ENCODE peak calls at places on chromosomes 2 and 18, in five cellular contexts. Q is colonic mucosa, S is substantia nigra, N is neural progenitor cell, Z is thyroid gland. B is an unnamed sample.

GRCh38 chr2:27809761-27810241 is 38.3 kb downstream of the MRPL33 start:
- DNase-seq in S (no peak), N (no peak), Q (no peak), Z (no peak), B (no peak)

GRCh38 chr2:7517122-7517487 is 599.9 kb downstream of the RNF144A start:
- DNase-seq in S (no peak), N (no peak), Z (no peak), Q (no peak), B (no peak)

GRCh38 chr18:26511339-26512071 is 36.8 kb downstream of the KCTD1 start:
- DNase-seq in Z (no peak), S (no peak), N (no peak), Q (no peak), B (peak)

GRCh38 chr18:4987452-4988405 is 209.3 kb downstream of the AKAIN1 start:
- DNase-seq in N (peak), Z (no peak), Q (no peak), S (no peak), B (no peak)

GRCh38 chr18:50775726-50776125 is 44.1 kb downstream of the MRO start:
- DNase-seq in N (no peak), Z (no peak), S (no peak), Q (no peak), B (no peak)

GRCh38 chr2:28291811-28292455 is 100.7 kb upstream of the FOSL2 start:
- DNase-seq in Z (no peak), N (no peak), Q (no peak), S (no peak), B (no peak)

GRCh38 chr2:10003206-10004125 is 39.9 kb upstream of the KLF11 start:
- DNase-seq in S (no peak), Q (no peak), Z (no peak), N (no peak), B (no peak)

GRCh38 chr2:82795446-82795845 is 1663.6 kb downstream of the SUCLG1 start:
- DNase-seq in S (no peak), Q (no peak), Z (no peak), N (no peak), B (no peak)

GRCh38 chr2:54999182-54999581 is 51.1 kb downstream of the RTN4 start:
- DNase-seq in N (no peak), S (no peak), Q (no peak), Z (peak), B (no peak)

GRCh38 chr2:24175631-24176030 is 778 bp downstream of the FAM228A start:
- DNase-seq in Z (no peak), N (no peak), S (no peak), Q (no peak), B (no peak)

GRCh38 chr2:161045726-161046125 is 114.5 kb upstream of the TANK start:
- DNase-seq in N (no peak), Z (no peak), S (no peak), Q (no peak), B (no peak)

GRCh38 chr2:230871361-230872150 is 6.8 kb downstream of the ITM2C start:
- DNase-seq in S (no peak), Q (no peak), Z (no peak), N (no peak), B (peak)

GRCh38 chr2:230324503-230324902 is 2.5 kb upstream of the SP140L start:
- DNase-seq in Q (no peak), N (no peak), S (no peak), Z (peak), B (no peak)

GRCh38 chr2:27307545-27308358 is 493 bp downstream of the UCN start:
- DNase-seq in N (peak), S (no peak), Q (no peak), Z (no peak), B (no peak)

GRCh38 chr2:240254337-240255164 is 114.1 kb upstream of the OTOS start:
- DNase-seq in Q (no peak), S (no peak), Z (no peak), N (no peak), B (peak)

GRCh38 chr2:196453613-196454047 is 185.9 kb upstream of the CCDC150 start:
- DNase-seq in Q (peak), S (peak), Z (peak), N (peak), B (no peak)

GRCh38 chr2:228841475-228841874 is 429.6 kb downstream of the PID1 start:
- DNase-seq in Q (no peak), N (no peak), Z (no peak), S (no peak), B (no peak)

GRCh38 chr2:237692601-237693079 is 65.3 kb downstream of the LRRFIP1 start:
- DNase-seq in Z (peak), S (no peak), Q (no peak), N (peak), B (no peak)

GRCh38 chr18:47798366-47798765 is 132.1 kb downstream of the SMAD2 start:
- DNase-seq in Q (no peak), S (no peak), N (no peak), Z (no peak), B (no peak)

GRCh38 chr2:172226244-172227061 is 123.8 kb upstream of the DLX2 start:
- DNase-seq in S (no peak), Z (no peak), Q (peak), N (no peak), B (no peak)

GRCh38 chr2:73290049-73290839 is 3.1 kb downstream of the EGR4 start:
- DNase-seq in Z (no peak), N (peak), S (peak), Q (peak), B (no peak)

GRCh38 chr2:12534646-12535263 is 182.0 kb upstream of the TRIB2 start:
- DNase-seq in S (no peak), Z (no peak), Q (no peak), N (peak), B (no peak)

GRCh38 chr18:48892146-48892855 is 58.5 kb downstream of the SMAD7 start:
- DNase-seq in N (no peak), S (no peak), Q (no peak), Z (no peak), B (no peak)

GRCh38 chr2:48249093-48249492 is 280.9 kb upstream of the STON1 start:
- DNase-seq in Z (no peak), N (no peak), S (no peak), Q (no peak), B (no peak)

GRCh38 chr2:30509716-30510115 is 62.7 kb downstream of the LCLAT1 start:
- DNase-seq in N (no peak), Q (no peak), Z (peak), S (no peak), B (no peak)

GRCh38 chr2:86622409-86622877 is 1.2 kb downstream of the RNF103 start:
- DNase-seq in S (no peak), N (peak), Z (peak), Q (peak), B (no peak)

GRCh38 chr18:50559750-50560680 is at the start of gene MAPK4:
- DNase-seq in Z (peak), Q (peak), N (peak), S (peak), B (no peak)

GRCh38 chr18:58787750-58788149 is 76.9 kb upstream of the ZNF532 start:
- DNase-seq in S (peak), Z (no peak), N (no peak), Q (no peak), B (no peak)

GRCh38 chr18:23450022-23450421 is 3.1 kb upstream of the RIOK3 start:
- DNase-seq in N (no peak), Q (no peak), S (no peak), Z (no peak), B (no peak)

GRCh38 chr2:57022496-57022895 is 838.7 kb downstream of the CCDC85A start:
- DNase-seq in Z (no peak), S (no peak), N (peak), Q (no peak), B (no peak)

GRCh38 chr18:76689646-76690264 is 132.6 kb upstream of the ZNF236 start:
- DNase-seq in Q (no peak), N (peak), S (no peak), Z (no peak), B (no peak)

DNA sequence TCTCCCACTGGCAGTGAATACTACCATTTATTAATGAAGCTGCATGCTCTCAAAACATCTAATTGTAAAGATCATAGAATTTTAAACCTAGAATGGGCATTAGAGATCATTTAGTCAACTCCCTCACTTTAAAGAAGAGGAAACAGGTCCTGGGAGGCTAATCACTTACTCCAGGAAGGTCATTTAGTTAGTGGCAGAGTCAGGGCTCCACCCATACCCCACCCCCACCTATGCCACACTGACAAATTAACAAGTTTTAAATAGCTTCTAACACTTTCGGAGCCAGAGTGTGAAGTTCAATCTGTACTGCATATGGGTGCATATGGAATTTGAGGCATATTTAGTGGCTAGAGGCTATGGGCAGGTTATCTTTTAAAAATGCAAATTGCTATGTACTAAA is 178.7 kb downstream of the ICOS start:
- DNase-seq in S (no peak), N (no peak), Z (no peak), Q (no peak), B (no peak)
- H3K27ac ChIP-seq in S (no peak), N (no peak), Z (no peak), Q (no peak), B (no peak)

DNA sequence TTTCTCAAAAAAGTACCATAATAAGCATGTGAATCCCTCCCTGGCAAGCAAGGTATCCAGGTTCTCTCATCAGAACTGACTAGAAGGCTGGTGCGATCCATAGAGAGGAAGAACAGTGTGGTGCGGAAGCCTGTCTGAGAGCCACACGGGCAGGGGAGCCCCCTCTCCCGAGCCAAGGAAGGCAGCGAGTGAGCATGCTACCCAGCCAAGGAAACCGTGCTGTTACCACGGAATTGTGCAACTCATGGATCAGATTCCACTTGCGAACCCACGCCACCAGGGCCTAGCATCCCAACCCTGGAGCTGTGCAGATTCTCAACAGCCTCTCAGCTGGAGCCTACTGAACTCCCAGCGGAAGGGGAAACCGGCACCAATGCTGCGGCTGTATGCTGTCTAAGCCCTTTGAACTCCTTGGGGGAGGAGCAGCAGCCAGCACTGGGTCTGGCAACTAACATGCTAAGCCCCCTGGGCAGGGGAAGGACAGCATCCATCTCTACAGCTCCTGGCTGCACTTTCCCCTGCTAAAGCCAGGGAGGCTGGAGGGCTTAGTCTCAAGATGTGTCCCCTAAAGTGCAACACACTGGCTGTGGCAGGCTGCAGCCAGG is 823.1 kb downstream of the EPHA4 start:
- DNase-seq in Q (no peak), S (no peak), Z (no peak), N (peak), B (no peak)
- H3K27ac ChIP-seq in Q (no peak), S (no peak), Z (no peak), N (no peak), B (no peak)

GRCh38 chr2:120289221-120289906 is 36.7 kb downstream of the RALB start:
- DNase-seq in Z (no peak), S (no peak), N (no peak), Q (no peak), B (no peak)

GRCh38 chr2:120288016-120288373 is 35.3 kb downstream of the RALB start:
- DNase-seq in Z (no peak), N (no peak), Q (no peak), S (no peak), B (no peak)

GRCh38 chr2:120283649-120284048 is 31.0 kb downstream of the RALB start:
- DNase-seq in Z (no peak), Q (no peak), S (no peak), N (peak), B (no peak)

GRCh38 chr2:120290737-120291136 is 38.1 kb downstream of the RALB start:
- DNase-seq in N (no peak), Z (no peak), S (no peak), Q (no peak), B (no peak)

DNA sequence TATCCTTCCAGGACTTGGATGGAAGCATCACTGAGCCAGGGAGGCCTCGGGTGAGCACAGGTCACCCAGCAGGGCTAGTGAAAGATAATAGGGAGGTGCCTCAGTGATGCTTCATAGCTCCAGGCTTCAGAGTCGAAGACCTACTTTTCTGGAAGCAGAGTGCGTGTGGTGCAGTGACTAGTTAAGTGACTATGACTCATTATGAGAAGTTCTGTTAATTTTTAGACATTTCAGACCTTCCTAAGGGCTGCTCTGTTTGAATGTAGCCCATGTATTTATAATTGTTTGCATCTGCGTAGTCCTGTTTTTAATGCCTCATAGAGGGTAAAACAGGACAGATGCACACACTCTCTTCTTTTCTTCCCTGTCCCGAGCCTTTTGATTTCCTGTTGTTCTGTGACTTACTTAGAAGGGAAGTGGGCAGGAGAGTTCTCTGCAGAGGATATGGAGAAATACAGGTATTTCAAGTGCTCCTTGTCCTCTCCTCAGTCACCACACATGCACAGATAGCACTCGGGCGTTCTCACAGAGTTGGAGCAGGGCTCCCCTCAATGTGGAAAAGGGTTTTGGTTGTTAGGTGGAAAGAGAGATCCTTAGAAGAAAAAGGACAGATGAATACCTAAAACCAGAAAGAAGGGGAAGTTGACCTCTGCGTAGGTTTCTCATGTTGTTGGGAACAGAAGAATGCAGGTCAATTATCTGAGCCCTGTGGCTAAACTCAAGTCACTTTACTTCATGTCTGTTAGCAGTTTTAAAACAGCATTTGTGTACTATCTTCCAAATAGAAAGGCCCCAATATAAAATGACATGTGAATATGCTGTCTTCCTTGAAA is 34.7 kb downstream of the RALB start:
- DNase-seq in Z (peak), S (no peak), N (no peak), Q (no peak), B (no peak)
- H3K27ac ChIP-seq in Z (no peak), S (no peak), N (no peak), Q (no peak), B (peak)

DNA sequence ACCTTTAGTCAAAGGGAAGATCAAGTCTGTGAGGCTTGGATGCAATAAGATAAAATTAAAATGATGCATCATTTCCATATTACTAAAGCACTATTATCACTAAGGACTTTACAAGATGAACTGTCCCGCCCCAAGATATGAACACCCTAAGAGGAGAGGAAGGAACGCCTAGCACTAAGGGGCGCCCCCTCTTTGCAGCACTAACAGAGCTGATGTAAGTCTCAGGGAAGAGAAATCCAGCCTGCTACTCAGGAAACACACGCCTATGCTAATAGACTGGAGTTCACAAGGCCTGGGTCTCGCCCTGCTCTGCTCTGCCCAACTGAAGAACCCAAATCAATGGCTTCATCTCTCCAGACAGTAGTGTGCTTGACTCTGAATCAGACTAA is 6.1 kb downstream of the INO80C start:
- DNase-seq in Z (no peak), N (peak), Q (no peak), S (no peak), B (no peak)
- H3K27ac ChIP-seq in Z (no peak), N (no peak), Q (no peak), S (no peak), B (no peak)

GRCh38 chr2:217340176-217340575 is 480.3 kb upstream of the TNP1 start:
- DNase-seq in Z (no peak), N (no peak), Q (no peak), S (no peak), B (no peak)
- H3K27ac ChIP-seq in Z (no peak), N (no peak), Q (no peak), S (no peak), B (no peak)

GRCh38 chr2:235053649-235054048 is 101.8 kb downstream of the SH3BP4 start:
- DNase-seq in Z (no peak), S (no peak), Q (no peak), N (no peak), B (no peak)

GRCh38 chr2:235055891-235056516 is 104.2 kb downstream of the SH3BP4 start:
- DNase-seq in Z (peak), Q (peak), S (peak), N (peak), B (no peak)

GRCh38 chr2:235056768-235057167 is 105.0 kb downstream of the SH3BP4 start:
- DNase-seq in Q (no peak), Z (no peak), N (no peak), S (no peak), B (no peak)

GRCh38 chr2:235054497-235054896 is 102.7 kb downstream of the SH3BP4 start:
- DNase-seq in N (no peak), Z (no peak), Q (no peak), S (no peak), B (no peak)

GRCh38 chr2:235054919-235055318 is 103.1 kb downstream of the SH3BP4 start:
- DNase-seq in S (no peak), Z (no peak), Q (no peak), N (no peak), B (no peak)
- H3K27ac ChIP-seq in S (no peak), Z (no peak), Q (no peak), N (peak), B (no peak)

GRCh38 chr2:217225596-217225995 is 365.7 kb upstream of the TNP1 start:
- DNase-seq in Z (no peak), N (no peak), Q (no peak), S (no peak), B (no peak)
- H3K27ac ChIP-seq in Z (no peak), N (no peak), Q (no peak), S (no peak), B (no peak)

GRCh38 chr2:136000502-136000901 is 15.1 kb upstream of the DARS1 start:
- DNase-seq in N (no peak), Z (no peak), Q (no peak), S (peak), B (no peak)
- H3K27ac ChIP-seq in N (peak), Z (no peak), Q (no peak), S (peak), B (no peak)

GRCh38 chr18:78526923-78527775 is 452.5 kb upstream of the SALL3 start:
- DNase-seq in Z (no peak), Q (no peak), S (no peak), N (peak), B (peak)

GRCh38 chr18:78528437-78529228 is 451.0 kb upstream of the SALL3 start:
- DNase-seq in Q (no peak), N (peak), S (no peak), Z (no peak), B (peak)

GRCh38 chr18:78527984-78528383 is 451.6 kb upstream of the SALL3 start:
- DNase-seq in Q (no peak), S (no peak), Z (no peak), N (no peak), B (peak)

GRCh38 chr18:78525364-78526111 is 454.1 kb upstream of the SALL3 start:
- DNase-seq in S (no peak), N (no peak), Q (no peak), Z (no peak), B (peak)

DNA sequence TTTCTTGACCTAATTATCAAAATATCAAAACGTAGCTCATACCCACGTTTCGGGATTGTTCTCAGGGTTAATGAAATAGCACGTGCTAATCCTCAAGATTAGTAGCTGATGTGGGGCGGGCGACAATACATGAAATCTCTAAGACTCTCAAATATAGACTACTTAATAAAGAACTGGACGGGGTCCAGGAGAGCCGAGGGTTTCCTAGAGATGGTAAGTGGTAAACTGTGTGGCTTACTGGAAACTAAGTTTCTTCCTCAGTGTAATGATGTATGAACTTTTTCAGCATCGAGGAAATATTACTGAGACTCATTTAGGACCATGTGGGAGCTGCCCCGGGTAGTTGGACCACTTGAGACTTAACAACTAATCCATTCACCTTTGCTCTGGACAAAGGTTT is 453.3 kb upstream of the SALL3 start:
- DNase-seq in Z (no peak), Q (no peak), S (no peak), N (no peak), B (peak)
- H3K27ac ChIP-seq in Z (no peak), Q (no peak), S (no peak), N (no peak), B (no peak)